ENCODE peak calls at places on chromosomes 4 and X, in eight cellular contexts. N is effector memory CD4-positive, alpha-beta T cell; E is psoas muscle; Y is pancreas; P is astrocyte of the spinal cord; O is H1; F is GM12865; C is ascending aorta. J is an unnamed sample.
A peak's percentile ranks its signal among the peaks of the same experiment; 100 is the strongest.

GRCh38 chrX:134631404-134632346 is 26.6 kb downstream of the PLAC1 start:
- DNase-seq in N (no peak), E (peak; percentile 59), Y (no peak), P (no peak), O (no peak), F (peak; percentile 31), C (no peak), J (no peak)

GRCh38 chrX:82031250-82031649 is 829.3 kb downstream of the SH3BGRL start:
- DNase-seq in N (no peak), E (no peak), Y (no peak), P (no peak), O (no peak), F (no peak), C (no peak), J (no peak)

GRCh38 chr4:7420661-7421040 is 14.1 kb downstream of the PSAPL1 start:
- DNase-seq in N (no peak), E (peak; percentile 29), Y (no peak), P (no peak), O (no peak), F (no peak), C (peak; percentile 5), J (no peak)

GRCh38 chr4:78647272-78647671 is 95.7 kb downstream of the ANXA3 start:
- DNase-seq in N (no peak), E (no peak), Y (no peak), P (no peak), O (no peak), F (no peak), C (no peak), J (no peak)

GRCh38 chr4:76272091-76272490 is 20.6 kb downstream of the FAM47E start:
- DNase-seq in N (no peak), E (no peak), Y (no peak), P (no peak), O (no peak), F (no peak), C (no peak), J (no peak)

GRCh38 chr4:87932718-87933136 is 42.8 kb upstream of the SPP1 start:
- DNase-seq in N (no peak), E (no peak), Y (no peak), P (no peak), O (no peak), F (no peak), C (no peak), J (no peak)

GRCh38 chrX:46125139-46125538 is 420.1 kb downstream of the ZNF674 start:
- DNase-seq in N (no peak), E (no peak), Y (no peak), P (peak; percentile 1), O (no peak), F (peak; percentile 25), C (no peak), J (no peak)

GRCh38 chr4:3836802-3837601 is 70.8 kb downstream of the ADRA2C start:
- DNase-seq in N (no peak), E (peak; percentile 19), Y (no peak), P (no peak), O (no peak), F (peak; percentile 23), C (no peak), J (no peak)

GRCh38 chrX:9072281-9072680 is 38.4 kb upstream of the FAM9B start:
- DNase-seq in N (no peak), E (no peak), Y (no peak), P (no peak), O (no peak), F (no peak), C (no peak), J (no peak)

GRCh38 chr4:123930971-123931370 is 534.4 kb downstream of the SPRY1 start:
- DNase-seq in N (no peak), E (no peak), Y (no peak), P (no peak), O (no peak), F (no peak), C (no peak), J (no peak)

GRCh38 chr4:26573389-26573794 is 10.5 kb upstream of the TBC1D19 start:
- DNase-seq in N (no peak), E (no peak), Y (no peak), P (peak; percentile 79), O (no peak), F (no peak), C (no peak), J (peak; percentile 28)

GRCh38 chrX:16804923-16805464 is 18.7 kb downstream of the TXLNG start:
- DNase-seq in N (no peak), E (no peak), Y (no peak), P (no peak), O (no peak), F (peak; percentile 36), C (no peak), J (no peak)

GRCh38 chrX:85303544-85303943 is 59.8 kb downstream of the ZNF711 start:
- DNase-seq in N (no peak), E (no peak), Y (no peak), P (no peak), O (no peak), F (peak; percentile 3), C (no peak), J (no peak)
- H3K4me3 ChIP-seq in N (no peak overlapping the region), E (no peak overlapping the region), Y (no peak overlapping the region), P (no peak overlapping the region), O (no peak overlapping the region), F (no peak overlapping the region), C (no peak overlapping the region), J (no peak overlapping the region)

GRCh38 chr4:185817403-185817818 is 5.4 kb upstream of the SORBS2 start:
- DNase-seq in N (no peak), E (no peak), Y (peak; percentile 89), P (no peak), O (no peak), F (no peak), C (no peak), J (no peak)
- H3K4me3 ChIP-seq in N (no peak overlapping the region), E (no peak overlapping the region), Y (no peak overlapping the region), P (no peak overlapping the region), O (no peak overlapping the region), F (no peak overlapping the region), C (no peak overlapping the region), J (no peak overlapping the region)

GRCh38 chr4:41692717-41693345 is 55.7 kb downstream of the PHOX2B start:
- DNase-seq in N (no peak), E (peak; percentile 58), Y (peak; percentile 62), P (peak; percentile 57), O (peak; percentile 25), F (peak; percentile 67), C (no peak), J (peak; percentile 56)
- H3K4me3 ChIP-seq in N (no peak overlapping the region), E (no peak overlapping the region), Y (no peak overlapping the region), P (no peak overlapping the region), O (no peak overlapping the region), F (no peak overlapping the region), C (no peak overlapping the region), J (no peak overlapping the region)

DNA sequence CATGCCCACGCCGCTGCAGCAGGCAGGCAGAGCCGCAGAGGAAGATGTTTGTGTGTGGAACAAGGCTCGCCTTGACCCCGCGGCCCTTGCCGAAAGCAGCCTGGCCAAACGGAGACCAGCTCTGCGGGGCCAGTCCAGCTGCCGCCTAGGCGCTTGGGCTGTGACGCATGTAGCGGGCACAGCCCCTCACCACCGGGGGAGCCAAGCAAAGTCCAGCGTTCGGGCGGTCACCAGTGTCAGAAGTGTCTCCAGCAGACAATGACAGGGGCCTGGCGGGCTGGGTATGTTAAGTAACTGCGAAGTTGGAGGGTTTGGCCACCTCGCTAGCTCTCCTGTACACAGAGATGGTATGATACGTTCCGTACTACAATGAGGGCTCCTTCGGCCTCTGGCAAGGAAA is 1.3 kb downstream of the AMER1 start:
- DNase-seq in N (no peak), E (peak; percentile 69), Y (peak; percentile 30), P (peak; percentile 1), O (no peak), F (no peak), C (no peak), J (no peak)
- H3K4me3 ChIP-seq in N (peak overlapping the region; percentile 72), E (peak overlapping the region; percentile 77), Y (no peak overlapping the region), P (peak overlapping the region; percentile 50), O (peak overlapping the region; percentile 61), F (peak overlapping the region; percentile 70), C (peak overlapping the region; percentile 65), J (peak overlapping the region; percentile 88)

DNA sequence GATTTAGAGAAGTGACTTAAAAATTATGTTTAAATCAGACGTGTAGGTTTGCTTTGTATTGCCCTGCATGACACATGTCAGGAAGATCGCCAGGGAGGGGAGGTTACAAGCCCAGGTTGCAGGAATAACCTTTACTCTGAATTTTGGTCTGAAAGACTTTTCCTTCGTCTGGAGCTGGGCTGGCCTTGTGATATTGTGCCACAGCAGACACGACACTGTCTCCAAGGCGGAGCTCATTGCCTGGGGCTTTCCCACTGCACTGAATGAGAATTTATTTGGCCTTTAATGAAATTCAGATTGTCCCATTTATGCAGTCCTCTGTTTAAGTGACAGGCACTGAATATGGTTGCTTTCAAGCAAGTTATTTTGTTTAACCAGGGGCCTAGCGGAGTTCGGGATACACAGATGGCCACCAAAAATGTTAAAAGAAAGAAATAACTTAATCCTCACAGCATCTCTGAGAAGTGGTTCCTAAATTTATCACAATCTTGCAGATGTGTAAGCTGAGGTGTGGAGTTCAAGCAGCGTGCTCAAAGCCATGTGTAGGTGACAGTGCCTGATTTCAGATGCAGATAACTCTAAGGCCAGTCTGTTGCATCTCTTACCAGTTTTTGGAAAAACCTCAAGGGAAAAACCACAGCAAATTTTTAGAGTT is 45.2 kb downstream of the RHOH start:
- DNase-seq in N (peak; percentile 46), E (no peak), Y (no peak), P (no peak), O (no peak), F (no peak), C (no peak), J (no peak)
- H3K4me3 ChIP-seq in N (no peak overlapping the region), E (no peak overlapping the region), Y (no peak overlapping the region), P (no peak overlapping the region), O (no peak overlapping the region), F (no peak overlapping the region), C (no peak overlapping the region), J (no peak overlapping the region)

DNA sequence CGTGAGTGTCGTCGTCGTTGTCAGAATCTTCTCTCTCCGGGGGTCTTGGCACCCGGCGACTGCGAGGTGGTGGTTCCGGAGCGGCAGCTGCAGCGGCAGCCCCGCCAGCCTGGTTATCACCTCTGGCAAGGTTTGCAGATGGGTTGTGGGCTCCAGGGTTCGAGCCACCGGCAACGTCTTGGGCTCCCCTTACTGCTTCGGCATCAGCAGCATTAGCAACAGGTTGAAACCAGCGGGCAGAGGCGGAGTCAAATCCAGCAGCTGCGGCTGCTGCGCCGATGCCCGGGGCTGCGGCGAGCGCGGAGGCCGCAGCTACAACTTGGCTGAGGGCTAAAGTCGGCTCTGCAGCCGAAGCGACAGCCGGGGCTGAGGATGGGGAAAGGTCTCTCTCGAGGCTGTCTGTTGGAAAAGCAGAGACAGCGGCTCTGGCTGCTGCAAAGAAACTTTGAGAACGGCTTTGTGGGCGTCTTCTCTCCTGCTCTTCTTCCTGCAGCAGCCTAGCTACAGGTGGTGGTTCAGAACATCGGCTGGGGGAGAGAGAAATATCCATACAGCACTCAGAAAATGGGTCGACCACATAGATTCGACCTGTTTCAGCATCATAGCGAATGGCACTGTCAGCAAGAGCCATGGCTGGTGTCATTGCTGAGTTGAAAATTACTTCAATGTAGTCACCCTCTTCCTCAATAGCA is 3.6 kb downstream of the IRS4 start:
- DNase-seq in N (no peak), E (no peak), Y (no peak), P (no peak), O (no peak), F (no peak), C (no peak), J (no peak)
- H3K4me3 ChIP-seq in N (no peak overlapping the region), E (no peak overlapping the region), Y (no peak overlapping the region), P (no peak overlapping the region), O (peak overlapping the region; percentile 49), F (no peak overlapping the region), C (no peak overlapping the region), J (no peak overlapping the region)

GRCh38 chr4:111464251-111465045 is 680.8 kb upstream of the FAM241A start:
- DNase-seq in N (no peak), E (no peak), Y (no peak), P (no peak), O (no peak), F (no peak), C (no peak), J (no peak)

GRCh38 chr4:111466821-111467605 is 678.2 kb upstream of the FAM241A start:
- DNase-seq in N (no peak), E (no peak), Y (no peak), P (peak; percentile 54), O (no peak), F (no peak), C (no peak), J (no peak)
- H3K4me3 ChIP-seq in N (no peak overlapping the region), E (no peak overlapping the region), Y (no peak overlapping the region), P (no peak overlapping the region), O (no peak overlapping the region), F (no peak overlapping the region), C (no peak overlapping the region), J (no peak overlapping the region)

J was measured in PC-3.